ENCODE peak calls at places on chromosome 16, in nine cellular contexts. C is midbrain; B is EH; R is lower lobe of right lung; M is activated T-helper 1 cell treated with anti-CD3 and anti-CD28 coated beads, Interleukin-12 subunit alpha, Interleukin-12 subunit beta, Interleukin-2, Interleukin-4 antibody, amounts not matched to agents 30 ng/mL and 10 ng/mL and 1 ng/mL, durations not matched to agents 14 hours and 24 hours and 36 hours; L is kidney tubule cell; N is heart right ventricle; K is neuronal stem cell; G is COR-L47. U is an unnamed sample.

GRCh38 chr16:48970216-48970615 is 311.4 kb downstream of the CBLN1 start:
- DNase-seq in C (no peak), K (no peak), B (no peak), R (no peak), N (no peak), M (no peak), L (no peak), G (no peak), U (no peak)

GRCh38 chr16:1773703-1774455 is 945 bp upstream of the MRPS34 start:
- DNase-seq in G (no peak), M (peak; percentile 24), R (no peak), B (peak; percentile 44), K (no peak), L (peak; percentile 70), N (no peak), C (no peak), U (no peak)

GRCh38 chr16:88060524-88061219 is 109.4 kb downstream of the BANP start:
- DNase-seq in K (no peak), C (no peak), M (no peak), G (no peak), N (no peak), B (no peak), L (no peak), R (no peak), U (no peak)

GRCh38 chr16:87457724-87458423 is 35.0 kb downstream of the ZCCHC14 start:
- DNase-seq in R (no peak), C (no peak), K (no peak), B (peak; percentile 97), G (no peak), L (peak; percentile 100), N (no peak), M (no peak), U (no peak)

GRCh38 chr16:67901734-67902133 is 8.7 kb downstream of the PSKH1 start:
- DNase-seq in B (no peak), N (no peak), L (no peak), G (no peak), C (no peak), M (no peak), R (no peak), K (no peak), U (no peak)

GRCh38 chr16:68235882-68236803 is at the start of gene ESRP2:
- DNase-seq in L (peak; percentile 91), N (no peak), B (no peak), K (no peak), M (no peak), C (no peak), G (peak; percentile 52), R (peak; percentile 92), U (peak; percentile 89)

GRCh38 chr16:86089341-86089900 is 190.5 kb downstream of the IRF8 start:
- DNase-seq in K (no peak), R (no peak), M (no peak), G (no peak), L (no peak), C (no peak), B (no peak), N (no peak), U (no peak)

GRCh38 chr16:81071816-81072215 is 5.2 kb downstream of the C16orf46 start:
- DNase-seq in C (no peak), R (no peak), M (no peak), B (peak; percentile 12), G (no peak), L (peak; percentile 84), K (no peak), N (no peak), U (no peak)

GRCh38 chr16:29972992-29973383 is 680 bp upstream of the TAOK2 start:
- DNase-seq in B (no peak), K (no peak), N (no peak), R (no peak), M (no peak), G (no peak), L (no peak), C (no peak), U (no peak)

GRCh38 chr16:47316686-47317085 is 144.2 kb downstream of the ITFG1 start:
- DNase-seq in K (no peak), B (no peak), R (no peak), C (no peak), M (no peak), N (no peak), G (no peak), L (no peak), U (peak; percentile 44)

GRCh38 chr16:1326946-1327618 is 6.4 kb upstream of the BAIAP3 start:
- DNase-seq in R (no peak), K (no peak), G (no peak), N (no peak), M (no peak), B (no peak), L (no peak), C (no peak), U (no peak)

GRCh38 chr16:86951831-86952598 is 365.2 kb downstream of the C16orf95 start:
- DNase-seq in C (no peak), K (no peak), L (peak; percentile 88), R (no peak), G (no peak), M (no peak), N (no peak), B (peak; percentile 99), U (no peak)

GRCh38 chr16:86517652-86518258 is 7.4 kb downstream of the FOXF1 start:
- DNase-seq in B (peak; percentile 74), M (no peak), L (peak; percentile 52), N (peak; percentile 65), C (peak; percentile 59), K (peak; percentile 51), G (no peak), R (no peak), U (peak; percentile 67)

GRCh38 chr16:27973678-27974077 is 89.8 kb downstream of the GSG1L start:
- DNase-seq in C (no peak), M (no peak), B (no peak), K (no peak), N (no peak), R (no peak), G (no peak), L (no peak), U (no peak)

GRCh38 chr16:19130852-19131808 is 17.4 kb downstream of the ITPRIPL2 start:
- DNase-seq in B (peak; percentile 86), C (peak; percentile 28), L (peak; percentile 65), R (peak; percentile 51), K (no peak), M (no peak), N (peak; percentile 39), G (no peak), U (no peak)